ENCODE peak calls at places on chromosomes 16 and 17, in nine cellular contexts. A is AG09309; O is CD8-positive, alpha-beta T cell; K is A549; Y is adrenal gland; W is NCI-H1436; E is mesendoderm; T is astrocyte; F is mucosa of descending colon. Q is an unnamed sample.

GRCh38 chr16:89696598-89697128 is 4.8 kb downstream of the SPATA2L start:
- DNase-seq in A (no peak), O (peak; percentile 46), K (no peak), Y (no peak), W (no peak), E (no peak), T (no peak), F (peak; percentile 56), Q (no peak)

GRCh38 chr17:19753049-19753444 is 4.9 kb upstream of the ALDH3A1 start:
- DNase-seq in A (peak; percentile 67), O (no peak), K (peak; percentile 99), Y (peak; percentile 92), W (no peak), E (peak; percentile 61), T (peak; percentile 73), F (peak; percentile 74), Q (no peak)

GRCh38 chr17:39194089-39194984 is 3.1 kb downstream of the CACNB1 start:
- DNase-seq in A (no peak), O (no peak), K (peak; percentile 73), Y (peak; percentile 85), W (no peak), E (peak; percentile 92), T (peak; percentile 49), F (no peak), Q (no peak)

GRCh38 chr16:79599256-79599836 is 1.2 kb downstream of the MAF start:
- DNase-seq in A (no peak), O (no peak), K (peak; percentile 31), Y (peak; percentile 40), W (peak; percentile 3), E (peak; percentile 42), T (peak; percentile 11), F (peak; percentile 46), Q (peak; percentile 63)

GRCh38 chr17:78058001-78058400 is 70.6 kb downstream of the TMC6 start:
- DNase-seq in A (no peak), O (no peak), K (no peak), Y (no peak), W (no peak), E (no peak), T (no peak), F (no peak), Q (peak; percentile 2)

GRCh38 chr16:57773680-57774295 is 28.5 kb downstream of the KIFC3 start:
- DNase-seq in A (no peak), O (no peak), K (no peak), Y (no peak), W (no peak), E (no peak), T (peak; percentile 41), F (no peak), Q (no peak)

GRCh38 chr17:30928584-30928983 is 6.8 kb downstream of the ADAP2 start:
- DNase-seq in A (no peak), O (no peak), K (no peak), Y (no peak), W (no peak), E (peak; percentile 35), T (no peak), F (no peak), Q (no peak)

GRCh38 chr17:41973457-41973856 is 6.9 kb downstream of the CNP start:
- DNase-seq in A (no peak), O (no peak), K (no peak), Y (peak; percentile 63), W (no peak), E (no peak), T (no peak), F (no peak), Q (no peak)

GRCh38 chr17:43784628-43785101 is 4.4 kb downstream of the CFAP97D1 start:
- DNase-seq in A (peak; percentile 72), O (no peak), K (no peak), Y (no peak), W (no peak), E (no peak), T (peak; percentile 84), F (no peak), Q (no peak)

GRCh38 chr17:50603340-50603739 is 31.3 kb upstream of the ABCC3 start:
- DNase-seq in A (no peak), O (no peak), K (peak; percentile 37), Y (no peak), W (peak; percentile 68), E (peak; percentile 35), T (no peak), F (no peak), Q (no peak)

GRCh38 chr17:42179911-42180410 is 981 bp downstream of the KCNH4 start:
- DNase-seq in A (no peak), O (no peak), K (peak; percentile 42), Y (peak; percentile 69), W (peak; percentile 82), E (peak; percentile 78), T (no peak), F (peak; percentile 57), Q (peak; percentile 47)

GRCh38 chr17:45814622-45815606 is 29.8 kb upstream of the SPPL2C start:
- DNase-seq in A (no peak), O (no peak), K (no peak), Y (no peak), W (no peak), E (no peak), T (no peak), F (no peak), Q (no peak)

GRCh38 chr16:62929593-62929992 is 893.4 kb upstream of the CDH8 start:
- DNase-seq in A (no peak), O (no peak), K (no peak), Y (no peak), W (no peak), E (no peak), T (no peak), F (no peak), Q (no peak)

GRCh38 chr17:83125515-83126274 is 46.3 kb downstream of the METRNL start:
- DNase-seq in A (peak; percentile 65), O (no peak), K (no peak), Y (no peak), W (no peak), E (no peak), T (no peak), F (peak; percentile 61), Q (no peak)

GRCh38 chr16:5027086-5027485 is 6.6 kb downstream of the NAGPA start:
- DNase-seq in A (no peak), O (no peak), K (no peak), Y (no peak), W (no peak), E (no peak), T (no peak), F (no peak), Q (no peak)

GRCh38 chr16:29745853-29746345 is at the start of gene C16orf54:
- DNase-seq in A (no peak), O (peak; percentile 96), K (no peak), Y (peak; percentile 22), W (no peak), E (no peak), T (no peak), F (peak; percentile 77), Q (no peak)

GRCh38 chr16:64417711-64418227 is 704.1 kb downstream of the CDH11 start:
- DNase-seq in A (peak; percentile 83), O (no peak), K (no peak), Y (no peak), W (no peak), E (no peak), T (peak; percentile 95), F (no peak), Q (no peak)

GRCh38 chr17:75096082-75096625 is 8.4 kb downstream of the SLC16A5 start:
- DNase-seq in A (no peak), O (no peak), K (peak; percentile 99), Y (peak; percentile 81), W (no peak), E (peak; percentile 91), T (peak; percentile 68), F (peak; percentile 89), Q (no peak)

GRCh38 chr16:85445779-85446222 is 167.3 kb upstream of the GSE1 start:
- DNase-seq in A (no peak), O (no peak), K (no peak), Y (no peak), W (no peak), E (no peak), T (no peak), F (peak; percentile 58), Q (peak; percentile 80)

GRCh38 chr16:85179344-85180046 is 67.2 kb upstream of the CIBAR2 start:
- DNase-seq in A (no peak), O (no peak), K (no peak), Y (no peak), W (no peak), E (no peak), T (no peak), F (no peak), Q (no peak)

GRCh38 chr16:24348511-24349290 is 92.6 kb downstream of the CACNG3 start:
- DNase-seq in A (no peak), O (no peak), K (no peak), Y (no peak), W (no peak), E (peak; percentile 76), T (no peak), F (no peak), Q (no peak)

Q was measured in NCI-H1092.